ENCODE peak calls at places on chromosomes 4 and X, in nine cellular contexts. One of them, this sample, is unnamed. For H3K27me3, the result is how much of the 10 kb centered on the place peaks cover.

GRCh38 chr4:37467824-37468223 is 218.4 kb downstream of the RELL1 start:
- DNase-seq in upper lobe of left lung: no peak
- DNase-seq in neural progenitor cell: no peak
- DNase-seq in GM12878: no peak
- DNase-seq in MM.1S: no peak
- DNase-seq in WERI-Rb-1: no peak
- DNase-seq in body of pancreas: no peak
- DNase-seq in CD8-positive, alpha-beta memory T cell: no peak
- DNase-seq in transverse colon: no peak
- DNase-seq in this sample: peak

GRCh38 chrX:38578152-38578551 is 16.8 kb downstream of the TSPAN7 start:
- DNase-seq in upper lobe of left lung: no peak
- DNase-seq in neural progenitor cell: no peak
- DNase-seq in GM12878: no peak
- DNase-seq in MM.1S: no peak
- DNase-seq in WERI-Rb-1: peak
- DNase-seq in body of pancreas: no peak
- DNase-seq in CD8-positive, alpha-beta memory T cell: no peak
- DNase-seq in transverse colon: peak
- DNase-seq in this sample: peak

GRCh38 chr4:2075987-2076907 is 17.1 kb downstream of the NAT8L start:
- DNase-seq in upper lobe of left lung: peak
- DNase-seq in neural progenitor cell: no peak
- DNase-seq in GM12878: no peak
- DNase-seq in MM.1S: no peak
- DNase-seq in WERI-Rb-1: no peak
- DNase-seq in body of pancreas: no peak
- DNase-seq in CD8-positive, alpha-beta memory T cell: no peak
- DNase-seq in transverse colon: no peak
- DNase-seq in this sample: no peak

GRCh38 chr4:186201535-186202230 is 10.3 kb downstream of the CYP4V2 start:
- DNase-seq in upper lobe of left lung: peak
- DNase-seq in neural progenitor cell: peak
- DNase-seq in GM12878: no peak
- DNase-seq in MM.1S: peak
- DNase-seq in WERI-Rb-1: peak
- DNase-seq in body of pancreas: peak
- DNase-seq in CD8-positive, alpha-beta memory T cell: peak
- DNase-seq in transverse colon: peak
- DNase-seq in this sample: peak

GRCh38 chr4:6960628-6961027 is 51.0 kb downstream of the TBC1D14 start:
- DNase-seq in upper lobe of left lung: no peak
- DNase-seq in neural progenitor cell: no peak
- DNase-seq in GM12878: no peak
- DNase-seq in MM.1S: no peak
- DNase-seq in WERI-Rb-1: no peak
- DNase-seq in body of pancreas: no peak
- DNase-seq in CD8-positive, alpha-beta memory T cell: no peak
- DNase-seq in transverse colon: no peak
- DNase-seq in this sample: no peak

GRCh38 chrX:53447441-53447840 is 13.3 kb upstream of the HSD17B10 start:
- DNase-seq in upper lobe of left lung: no peak
- DNase-seq in neural progenitor cell: no peak
- DNase-seq in GM12878: no peak
- DNase-seq in MM.1S: no peak
- DNase-seq in WERI-Rb-1: no peak
- DNase-seq in body of pancreas: no peak
- DNase-seq in CD8-positive, alpha-beta memory T cell: no peak
- DNase-seq in transverse colon: no peak
- DNase-seq in this sample: no peak

GRCh38 chr4:123699823-123700822 is 303.5 kb downstream of the SPRY1 start:
- DNase-seq in upper lobe of left lung: no peak
- DNase-seq in neural progenitor cell: peak
- DNase-seq in GM12878: no peak
- DNase-seq in MM.1S: no peak
- DNase-seq in WERI-Rb-1: no peak
- DNase-seq in body of pancreas: no peak
- DNase-seq in CD8-positive, alpha-beta memory T cell: no peak
- DNase-seq in transverse colon: no peak
- DNase-seq in this sample: no peak

GRCh38 chr4:151432654-151433053 is 23.7 kb downstream of the FHIP1A start:
- DNase-seq in upper lobe of left lung: no peak
- DNase-seq in neural progenitor cell: no peak
- DNase-seq in GM12878: no peak
- DNase-seq in MM.1S: no peak
- DNase-seq in WERI-Rb-1: no peak
- DNase-seq in body of pancreas: no peak
- DNase-seq in CD8-positive, alpha-beta memory T cell: no peak
- DNase-seq in transverse colon: no peak
- DNase-seq in this sample: peak

GRCh38 chrX:40105016-40105790 is 7.4 kb upstream of the BCOR start:
- DNase-seq in upper lobe of left lung: peak
- DNase-seq in neural progenitor cell: peak
- DNase-seq in GM12878: no peak
- DNase-seq in MM.1S: peak
- DNase-seq in WERI-Rb-1: no peak
- DNase-seq in body of pancreas: peak
- DNase-seq in CD8-positive, alpha-beta memory T cell: no peak
- DNase-seq in transverse colon: peak
- DNase-seq in this sample: no peak

GRCh38 chr4:185304944-185305690 is 90.6 kb downstream of the LRP2BP start:
- DNase-seq in upper lobe of left lung: no peak
- DNase-seq in neural progenitor cell: peak
- DNase-seq in GM12878: peak
- DNase-seq in MM.1S: peak
- DNase-seq in WERI-Rb-1: peak
- DNase-seq in body of pancreas: no peak
- DNase-seq in CD8-positive, alpha-beta memory T cell: no peak
- DNase-seq in transverse colon: peak
- DNase-seq in this sample: peak

GRCh38 chr4:54717694-54718093 is 59.9 kb downstream of the KIT start:
- DNase-seq in upper lobe of left lung: no peak
- DNase-seq in neural progenitor cell: no peak
- DNase-seq in GM12878: no peak
- DNase-seq in MM.1S: no peak
- DNase-seq in WERI-Rb-1: no peak
- DNase-seq in body of pancreas: no peak
- DNase-seq in CD8-positive, alpha-beta memory T cell: no peak
- DNase-seq in transverse colon: no peak
- DNase-seq in this sample: no peak

GRCh38 chrX:22629105-22629725 is 356.5 kb downstream of the CBLL2 start:
- DNase-seq in upper lobe of left lung: no peak
- DNase-seq in neural progenitor cell: no peak
- DNase-seq in GM12878: no peak
- DNase-seq in MM.1S: no peak
- DNase-seq in WERI-Rb-1: no peak
- DNase-seq in body of pancreas: no peak
- DNase-seq in CD8-positive, alpha-beta memory T cell: no peak
- DNase-seq in transverse colon: no peak
- DNase-seq in this sample: no peak

GRCh38 chr4:7334521-7335275 is 100.0 kb downstream of the PSAPL1 start:
- DNase-seq in upper lobe of left lung: no peak
- DNase-seq in neural progenitor cell: no peak
- DNase-seq in GM12878: no peak
- DNase-seq in MM.1S: no peak
- DNase-seq in WERI-Rb-1: peak
- DNase-seq in body of pancreas: no peak
- DNase-seq in CD8-positive, alpha-beta memory T cell: no peak
- DNase-seq in transverse colon: no peak
- DNase-seq in this sample: no peak

GRCh38 chr4:37068580-37068979 is 176.0 kb upstream of the NWD2 start:
- DNase-seq in upper lobe of left lung: no peak
- DNase-seq in neural progenitor cell: peak
- DNase-seq in GM12878: no peak
- DNase-seq in MM.1S: no peak
- DNase-seq in WERI-Rb-1: peak
- DNase-seq in body of pancreas: no peak
- DNase-seq in CD8-positive, alpha-beta memory T cell: no peak
- DNase-seq in transverse colon: no peak
- DNase-seq in this sample: no peak

GRCh38 chrX:8627796-8628195 is 104.1 kb downstream of the ANOS1 start:
- DNase-seq in upper lobe of left lung: no peak
- DNase-seq in neural progenitor cell: no peak
- DNase-seq in GM12878: no peak
- DNase-seq in MM.1S: no peak
- DNase-seq in WERI-Rb-1: no peak
- DNase-seq in body of pancreas: no peak
- DNase-seq in CD8-positive, alpha-beta memory T cell: no peak
- DNase-seq in transverse colon: no peak
- DNase-seq in this sample: no peak

GRCh38 chr4:168743576-168743975 is 246.7 kb downstream of the PALLD start:
- DNase-seq in upper lobe of left lung: no peak
- DNase-seq in neural progenitor cell: no peak
- DNase-seq in GM12878: no peak
- DNase-seq in MM.1S: no peak
- DNase-seq in WERI-Rb-1: no peak
- DNase-seq in body of pancreas: no peak
- DNase-seq in CD8-positive, alpha-beta memory T cell: no peak
- DNase-seq in transverse colon: no peak
- DNase-seq in this sample: no peak

GRCh38 chrX:1440506-1440905 is 12.2 kb downstream of the ASMTL start:
- DNase-seq in upper lobe of left lung: no peak
- DNase-seq in neural progenitor cell: no peak
- DNase-seq in GM12878: no peak
- DNase-seq in MM.1S: no peak
- DNase-seq in WERI-Rb-1: peak
- DNase-seq in body of pancreas: no peak
- DNase-seq in CD8-positive, alpha-beta memory T cell: no peak
- DNase-seq in transverse colon: no peak
- DNase-seq in this sample: no peak

GRCh38 chr4:20638825-20639224 is 61.4 kb upstream of the PACRGL start:
- DNase-seq in upper lobe of left lung: no peak
- DNase-seq in neural progenitor cell: no peak
- DNase-seq in GM12878: no peak
- DNase-seq in MM.1S: no peak
- DNase-seq in WERI-Rb-1: no peak
- DNase-seq in body of pancreas: no peak
- DNase-seq in CD8-positive, alpha-beta memory T cell: no peak
- DNase-seq in transverse colon: no peak
- DNase-seq in this sample: no peak

GRCh38 chr4:143393195-143393594 is 56.5 kb downstream of the GAB1 start:
- DNase-seq in upper lobe of left lung: no peak
- DNase-seq in neural progenitor cell: no peak
- DNase-seq in GM12878: no peak
- DNase-seq in MM.1S: no peak
- DNase-seq in WERI-Rb-1: no peak
- DNase-seq in body of pancreas: no peak
- DNase-seq in CD8-positive, alpha-beta memory T cell: no peak
- DNase-seq in transverse colon: no peak
- DNase-seq in this sample: no peak

DNA sequence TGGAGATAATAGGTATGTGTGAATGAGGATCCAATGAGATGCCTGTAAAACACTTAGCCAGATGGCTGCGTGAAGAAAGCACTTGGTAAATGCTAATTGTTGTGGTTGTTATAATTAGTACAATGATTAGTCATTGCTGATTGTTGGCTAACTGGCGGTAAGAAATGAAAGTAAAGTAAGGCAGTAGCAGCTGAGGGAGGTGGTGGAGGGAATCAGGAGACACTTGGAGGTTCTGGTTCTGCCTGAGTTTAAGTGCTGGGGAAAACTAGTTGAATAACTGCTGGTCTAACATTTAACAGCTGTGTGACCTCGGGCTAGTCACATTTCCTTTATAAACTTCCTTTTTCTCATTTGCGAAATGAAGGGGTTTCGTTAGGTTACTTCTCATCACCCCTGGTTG is 30.9 kb downstream of the CD38 start:
- DNase-seq in upper lobe of left lung: no peak
- DNase-seq in neural progenitor cell: no peak
- DNase-seq in GM12878: peak
- DNase-seq in MM.1S: peak
- DNase-seq in WERI-Rb-1: no peak
- DNase-seq in body of pancreas: no peak
- DNase-seq in CD8-positive, alpha-beta memory T cell: no peak
- DNase-seq in transverse colon: no peak
- DNase-seq in this sample: no peak
- H3K4me3 ChIP-seq in upper lobe of left lung: no peak
- H3K4me3 ChIP-seq in neural progenitor cell: no peak
- H3K4me3 ChIP-seq in GM12878: no peak
- H3K4me3 ChIP-seq in MM.1S: peak
- H3K4me3 ChIP-seq in WERI-Rb-1: no peak
- H3K4me3 ChIP-seq in body of pancreas: no peak
- H3K4me3 ChIP-seq in CD8-positive, alpha-beta memory T cell: no peak
- H3K4me3 ChIP-seq in transverse colon: no peak
- H3K4me3 ChIP-seq in this sample: no peak

DNA sequence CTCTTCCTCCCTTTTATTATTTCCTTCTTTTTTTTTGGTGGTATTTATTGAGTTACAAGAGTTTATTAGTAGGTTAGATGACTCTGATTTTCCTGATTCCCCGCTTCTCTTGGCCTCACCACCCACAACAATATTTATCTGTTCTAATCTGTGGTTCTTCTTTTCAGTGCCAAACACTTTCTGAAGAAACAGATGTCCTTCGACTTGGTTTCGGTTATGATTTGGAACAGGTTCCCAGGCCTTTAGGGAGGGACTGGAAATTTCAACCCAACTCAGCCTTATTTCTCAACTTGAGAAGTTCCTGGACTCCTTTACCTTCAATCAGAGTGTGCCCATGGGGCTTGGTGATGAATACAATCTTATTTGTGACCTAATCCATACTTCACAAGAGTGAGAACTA is 108.1 kb downstream of the UCHL1 start:
- DNase-seq in upper lobe of left lung: no peak
- DNase-seq in neural progenitor cell: no peak
- DNase-seq in GM12878: no peak
- DNase-seq in MM.1S: no peak
- DNase-seq in WERI-Rb-1: no peak
- DNase-seq in body of pancreas: no peak
- DNase-seq in CD8-positive, alpha-beta memory T cell: no peak
- DNase-seq in transverse colon: no peak
- DNase-seq in this sample: no peak
- H3K27me3 ChIP-seq in upper lobe of left lung: under half
- H3K27me3 ChIP-seq in neural progenitor cell: under half
- H3K27me3 ChIP-seq in GM12878: under half
- H3K27me3 ChIP-seq in MM.1S: under half
- H3K27me3 ChIP-seq in WERI-Rb-1: under half
- H3K27me3 ChIP-seq in body of pancreas: under half
- H3K27me3 ChIP-seq in CD8-positive, alpha-beta memory T cell: under half
- H3K27me3 ChIP-seq in transverse colon: under half
- H3K27me3 ChIP-seq in this sample: under half

DNA sequence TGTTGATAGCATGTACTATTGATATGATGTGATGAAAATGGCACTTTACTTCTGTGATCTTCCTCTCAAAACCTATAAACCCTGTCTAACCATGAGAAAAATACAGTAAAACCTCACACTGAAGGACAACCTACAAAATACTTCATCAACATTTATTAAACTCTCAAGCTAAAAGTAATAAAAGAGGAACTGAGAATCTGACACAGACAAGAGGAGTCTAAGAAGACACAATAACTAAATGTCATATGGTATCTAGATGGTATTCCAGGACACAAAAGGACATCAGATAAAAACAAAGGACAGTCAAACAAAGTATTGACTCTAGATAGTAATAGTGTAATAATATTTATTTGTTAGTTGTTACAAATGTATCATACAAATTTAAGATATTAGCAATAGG is 655.3 kb downstream of the SH3BGRL start:
- DNase-seq in upper lobe of left lung: no peak
- DNase-seq in neural progenitor cell: no peak
- DNase-seq in GM12878: no peak
- DNase-seq in MM.1S: peak
- DNase-seq in WERI-Rb-1: no peak
- DNase-seq in body of pancreas: no peak
- DNase-seq in CD8-positive, alpha-beta memory T cell: no peak
- DNase-seq in transverse colon: no peak
- DNase-seq in this sample: no peak
- H3K27ac ChIP-seq in upper lobe of left lung: no peak
- H3K27ac ChIP-seq in neural progenitor cell: no peak
- H3K27ac ChIP-seq in GM12878: no peak
- H3K27ac ChIP-seq in MM.1S: no peak
- H3K27ac ChIP-seq in WERI-Rb-1: no peak
- H3K27ac ChIP-seq in body of pancreas: no peak
- H3K27ac ChIP-seq in CD8-positive, alpha-beta memory T cell: no peak
- H3K27ac ChIP-seq in transverse colon: no peak
- H3K27ac ChIP-seq in this sample: no peak

GRCh38 chr4:150283689-150284088 is 205.4 kb downstream of the DCLK2 start:
- DNase-seq in upper lobe of left lung: no peak
- DNase-seq in neural progenitor cell: no peak
- DNase-seq in GM12878: no peak
- DNase-seq in MM.1S: no peak
- DNase-seq in WERI-Rb-1: no peak
- DNase-seq in body of pancreas: no peak
- DNase-seq in CD8-positive, alpha-beta memory T cell: no peak
- DNase-seq in transverse colon: no peak
- DNase-seq in this sample: no peak
- H3K4me3 ChIP-seq in upper lobe of left lung: no peak
- H3K4me3 ChIP-seq in neural progenitor cell: no peak
- H3K4me3 ChIP-seq in GM12878: no peak
- H3K4me3 ChIP-seq in MM.1S: no peak
- H3K4me3 ChIP-seq in WERI-Rb-1: no peak
- H3K4me3 ChIP-seq in body of pancreas: no peak
- H3K4me3 ChIP-seq in CD8-positive, alpha-beta memory T cell: no peak
- H3K4me3 ChIP-seq in transverse colon: no peak
- H3K4me3 ChIP-seq in this sample: no peak

This sample was measured in small intestine.